ENCODE peak calls at places on chromosomes 13 and 19, in four cellular contexts. Q is SK-MEL-5; X is amniotic stem cell; N is stimulated activated CD8-positive, alpha-beta memory T cell treated with anti-CD3 and anti-CD28 coated beads, Interleukin-4, amount 100 ng/mL, for 1 hour. O is an unnamed sample.
A peak's percentile ranks its signal among the peaks of the same experiment; 100 is the strongest.

GRCh38 chr19:35350591-35350990 is 2.9 kb downstream of the FFAR1 start:
- DNase-seq in Q (no peak), X (no peak), N (no peak), O (no peak)

GRCh38 chr13:75226092-75226491 is 255.9 kb downstream of the TBC1D4 start:
- DNase-seq in X (no peak), N (no peak), Q (no peak), O (no peak)

GRCh38 chr13:44759723-44760360 is 183.7 kb upstream of the TSC22D1 start:
- DNase-seq in N (no peak), X (no peak), Q (no peak), O (no peak)

GRCh38 chr13:99331881-99332293 is 24.7 kb upstream of the GPR183 start:
- DNase-seq in X (no peak), N (no peak), Q (no peak), O (no peak)

GRCh38 chr13:94121686-94122085 is 357.8 kb downstream of the DCT start:
- DNase-seq in X (peak; percentile 4), Q (no peak), N (no peak), O (no peak)

GRCh38 chr19:13051581-13052165 is 51.0 kb downstream of the LYL1 start:
- DNase-seq in X (no peak), Q (no peak), N (no peak), O (no peak)

GRCh38 chr13:32581177-32581786 is 5.0 kb upstream of the PDS5B start:
- DNase-seq in Q (peak; percentile 46), N (no peak), X (peak; percentile 40), O (no peak)

GRCh38 chr13:87274209-87274819 is 396.9 kb upstream of the SLITRK5 start:
- DNase-seq in Q (peak; percentile 72), X (no peak), N (no peak), O (no peak)

GRCh38 chr19:23409392-23410048 is 14.2 kb upstream of the ZNF91 start:
- DNase-seq in X (no peak), Q (no peak), N (no peak), O (no peak)

GRCh38 chr19:2552859-2553258 is 76.9 kb downstream of the GADD45B start:
- DNase-seq in N (no peak), Q (no peak), X (no peak), O (no peak)

GRCh38 chr13:104491951-104492350 is 1425.7 kb upstream of the SLC10A2 start:
- DNase-seq in N (no peak), X (no peak), Q (no peak), O (no peak)

GRCh38 chr13:45398862-45399261 is 19.3 kb downstream of the SLC25A30 start:
- DNase-seq in X (no peak), Q (no peak), N (no peak), O (no peak)

GRCh38 chr19:10718205-10719196 is 622 bp downstream of the DNM2 start:
- DNase-seq in X (no peak), N (no peak), Q (peak; percentile 15), O (no peak)

GRCh38 chr13:96460571-96460970 is 370.7 kb downstream of the HS6ST3 start:
- DNase-seq in Q (no peak), X (no peak), N (no peak), O (no peak)